ENCODE peak calls at places on chromosomes 2 and 18, in six cellular contexts. F is Calu3; D is neural progenitor cell; J is activated CD8-positive, alpha-beta T cell treated with anti-CD3 and anti-CD28 coated beads for 36 hours; M is fibroblast of lung; Y is choroid plexus epithelial cell. T is an unnamed sample.

GRCh38 chr2:33602216-33602830 is 3.2 kb upstream of the FAM98A start:
- DNase-seq in J (no peak), Y (no peak), D (no peak), F (no peak), M (no peak), T (no peak)

GRCh38 chr2:127707890-127708648 is 6.8 kb downstream of the SFT2D3 start:
- DNase-seq in F (no peak), D (no peak), M (peak), J (no peak), Y (peak), T (no peak)

GRCh38 chr2:98637401-98638144 is 29.2 kb downstream of the UNC50 start:
- DNase-seq in D (no peak), J (peak), M (no peak), F (no peak), Y (no peak), T (peak)

GRCh38 chr2:220000080-220000479 is 372.6 kb downstream of the SLC4A3 start:
- DNase-seq in F (no peak), D (no peak), J (no peak), Y (peak), M (peak), T (no peak)

GRCh38 chr18:6920099-6920955 is 190.8 kb downstream of the ARHGAP28 start:
- DNase-seq in D (peak), Y (peak), J (peak), F (peak), M (peak), T (peak)

GRCh38 chr18:12754511-12754910 is 51.7 kb downstream of the PSMG2 start:
- DNase-seq in M (no peak), J (no peak), D (no peak), Y (no peak), F (no peak), T (no peak)

GRCh38 chr18:13191779-13192178 is 26.8 kb upstream of the LDLRAD4 start:
- DNase-seq in Y (peak), J (no peak), F (peak), M (no peak), D (no peak), T (no peak)

GRCh38 chr2:237482485-237482884 is 4.6 kb upstream of the MLPH start:
- DNase-seq in Y (peak), M (peak), J (no peak), D (no peak), F (peak), T (no peak)

GRCh38 chr2:98311771-98312545 is 34.3 kb upstream of the CNGA3 start:
- DNase-seq in J (peak), F (no peak), Y (no peak), D (no peak), M (no peak), T (no peak)

GRCh38 chr2:98545591-98545990 is 62.7 kb downstream of the COA5 start:
- DNase-seq in Y (no peak), J (no peak), F (no peak), D (no peak), M (no peak), T (no peak)

GRCh38 chr2:236237468-236238190 is 26.6 kb downstream of the ASB18 start:
- DNase-seq in F (no peak), Y (no peak), J (no peak), D (peak), M (no peak), T (no peak)

GRCh38 chr2:136238552-136239346 is 120.8 kb upstream of the CXCR4 start:
- DNase-seq in J (peak), M (peak), F (no peak), D (peak), Y (peak), T (peak)

GRCh38 chr2:3180082-3180908 is 197.3 kb downstream of the EIPR1 start:
- DNase-seq in D (no peak), F (no peak), M (no peak), J (no peak), Y (no peak), T (no peak)

GRCh38 chr2:19580830-19581229 is 222.4 kb upstream of the OSR1 start:
- DNase-seq in Y (peak), J (no peak), F (no peak), M (peak), D (no peak), T (no peak)

GRCh38 chr2:131557558-131558321 is 30.1 kb downstream of the CCDC74A start:
- DNase-seq in J (no peak), F (no peak), D (no peak), M (no peak), Y (no peak), T (no peak)

GRCh38 chr2:134137182-134137595 is 116.7 kb upstream of the MGAT5 start:
- DNase-seq in Y (peak), J (peak), M (peak), F (peak), D (no peak), T (no peak)

GRCh38 chr2:212387146-212387545 is 151.5 kb downstream of the ERBB4 start:
- DNase-seq in D (no peak), M (no peak), F (no peak), Y (no peak), J (no peak), T (no peak)

GRCh38 chr2:102005989-102006885 is 14.5 kb downstream of the IL1R2 start:
- DNase-seq in F (peak), D (peak), Y (peak), J (peak), M (peak), T (peak)

GRCh38 chr2:204473224-204473623 is 72.1 kb upstream of the PARD3B start:
- DNase-seq in D (no peak), M (no peak), F (no peak), J (no peak), Y (no peak), T (no peak)

GRCh38 chr18:23661735-23662308 is 889 bp downstream of the ANKRD29 start:
- DNase-seq in F (no peak), Y (no peak), M (no peak), J (no peak), D (no peak), T (no peak)

GRCh38 chr2:67485431-67485830 is 88.3 kb downstream of the ETAA1 start:
- DNase-seq in F (no peak), J (no peak), D (no peak), M (no peak), Y (peak), T (no peak)

GRCh38 chr18:46220116-46220515 is 115.9 kb downstream of the HAUS1 start:
- DNase-seq in D (no peak), Y (peak), J (no peak), M (peak), F (no peak), T (no peak)

GRCh38 chr2:3839489-3839888 is 136.1 kb downstream of the DCDC2C start:
- DNase-seq in D (peak), Y (peak), F (no peak), M (peak), J (no peak), T (no peak)

GRCh38 chr18:56314396-56314795 is 324.0 kb downstream of the TXNL1 start:
- DNase-seq in F (no peak), Y (no peak), J (no peak), D (no peak), M (peak), T (no peak)

GRCh38 chr18:57437782-57438668 is 2.9 kb downstream of the ONECUT2 start:
- DNase-seq in Y (peak), D (peak), F (peak), J (peak), M (peak), T (peak)
- TF ChIP-seq CTCF in Y (peak), D (peak), F (peak), J (peak), M (no peak), T (peak)

GRCh38 chr2:205904873-205905272 is 181.1 kb downstream of the INO80D start:
- DNase-seq in D (no peak), Y (no peak), F (no peak), M (no peak), J (no peak), T (no peak)

GRCh38 chr2:205906419-205906818 is 179.6 kb downstream of the INO80D start:
- DNase-seq in D (no peak), Y (no peak), M (no peak), F (no peak), J (no peak), T (no peak)

GRCh38 chr2:205902899-205903236 is 183.1 kb downstream of the INO80D start:
- DNase-seq in D (no peak), F (no peak), Y (no peak), J (no peak), M (no peak), T (no peak)

GRCh38 chr2:205902041-205902898 is 183.7 kb downstream of the INO80D start:
- DNase-seq in D (no peak), Y (peak), F (no peak), M (peak), J (no peak), T (no peak)

GRCh38 chr2:205903549-205904129 is 182.3 kb downstream of the INO80D start:
- DNase-seq in Y (peak), J (peak), M (no peak), D (peak), F (peak), T (peak)
- TF ChIP-seq CTCF in Y (peak), J (no peak), M (peak), D (peak), F (peak), T (peak)

DNA sequence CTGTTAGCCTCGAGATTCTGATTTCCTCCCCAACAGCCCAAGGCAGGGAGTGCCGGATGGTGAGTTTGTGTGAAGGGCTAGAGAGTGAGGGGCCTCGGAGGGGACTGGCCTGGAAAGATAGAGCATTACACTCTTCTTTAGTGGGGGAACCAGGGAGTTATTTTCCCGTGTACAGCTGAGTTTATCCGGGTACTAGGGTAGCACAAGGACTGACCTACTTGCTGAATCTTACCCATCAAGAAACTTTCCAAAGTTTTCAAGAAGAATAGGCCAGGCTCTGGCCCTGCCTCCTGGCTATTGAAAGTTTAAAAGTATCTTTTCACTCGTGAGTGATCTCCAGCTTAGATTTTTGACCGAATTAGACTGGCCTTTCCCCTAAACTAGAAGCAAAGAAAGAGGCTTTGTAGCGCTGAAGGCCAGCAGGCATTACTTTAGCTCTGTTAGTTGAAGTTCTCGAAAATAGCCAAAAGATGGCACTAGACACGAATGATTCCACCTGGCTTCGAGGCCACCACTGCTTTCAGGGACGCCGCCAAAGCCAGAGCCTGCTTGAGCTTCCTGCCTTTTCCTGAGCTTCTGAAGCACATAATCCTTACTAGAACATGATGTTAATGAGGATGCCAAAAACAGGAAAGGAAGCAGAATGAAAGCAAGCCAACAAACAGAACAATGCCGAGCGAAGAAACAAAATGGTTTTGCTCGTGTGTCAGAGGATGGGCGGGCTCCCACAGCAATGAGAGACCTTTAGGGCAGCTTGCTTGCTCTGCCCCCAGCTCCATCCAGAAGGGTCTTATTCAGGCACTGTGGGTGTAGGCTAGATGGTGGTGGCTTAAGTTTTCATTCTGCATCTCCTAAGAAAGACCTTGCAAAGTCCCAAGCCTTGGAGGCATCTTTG is 55.8 kb downstream of the TSN start:
- DNase-seq in F (peak), D (peak), J (peak), M (peak), Y (peak), T (peak)
- TF ChIP-seq CTCF in F (peak), D (peak), J (peak), M (peak), Y (peak), T (peak)

GRCh38 chr2:231489990-231490389 is 25.7 kb upstream of the NCL start:
- DNase-seq in F (no peak), J (peak), D (no peak), M (no peak), Y (peak), T (no peak)
- TF ChIP-seq CTCF in F (no peak), J (peak), D (peak), M (peak), Y (peak), T (peak)

DNA sequence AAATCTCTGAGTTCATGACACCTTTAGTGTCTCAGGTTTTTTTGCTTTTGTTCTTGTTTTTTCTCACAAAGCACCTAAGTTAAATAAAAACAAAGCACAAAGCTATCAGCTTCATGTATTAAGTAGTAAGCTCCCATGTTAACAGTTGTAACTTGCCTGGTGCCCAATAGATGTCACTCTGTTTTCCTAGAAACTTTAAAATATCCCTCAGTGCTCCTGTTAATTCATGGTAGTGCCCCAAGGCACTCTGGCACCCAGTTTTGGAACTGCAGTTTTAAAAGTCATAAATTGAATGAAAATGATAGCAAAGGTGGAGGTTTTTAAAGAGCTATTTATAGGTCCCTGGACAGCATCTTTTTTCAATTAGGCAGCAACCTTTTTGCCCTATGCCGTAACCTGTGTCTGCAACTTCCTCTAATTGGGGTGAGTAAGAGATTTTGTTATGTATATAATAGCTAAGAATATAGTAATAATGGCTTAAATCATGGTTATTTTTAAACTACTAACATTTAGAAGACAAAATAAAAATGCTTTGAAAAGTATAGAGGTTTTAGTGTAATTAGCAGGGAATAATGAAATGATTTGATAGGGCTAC is 555.0 kb upstream of the TMEFF2 start:
- DNase-seq in D (peak), M (no peak), J (no peak), F (no peak), Y (peak), T (no peak)
- TF ChIP-seq CTCF in D (peak), M (no peak), J (no peak), F (peak), Y (no peak), T (no peak)

DNA sequence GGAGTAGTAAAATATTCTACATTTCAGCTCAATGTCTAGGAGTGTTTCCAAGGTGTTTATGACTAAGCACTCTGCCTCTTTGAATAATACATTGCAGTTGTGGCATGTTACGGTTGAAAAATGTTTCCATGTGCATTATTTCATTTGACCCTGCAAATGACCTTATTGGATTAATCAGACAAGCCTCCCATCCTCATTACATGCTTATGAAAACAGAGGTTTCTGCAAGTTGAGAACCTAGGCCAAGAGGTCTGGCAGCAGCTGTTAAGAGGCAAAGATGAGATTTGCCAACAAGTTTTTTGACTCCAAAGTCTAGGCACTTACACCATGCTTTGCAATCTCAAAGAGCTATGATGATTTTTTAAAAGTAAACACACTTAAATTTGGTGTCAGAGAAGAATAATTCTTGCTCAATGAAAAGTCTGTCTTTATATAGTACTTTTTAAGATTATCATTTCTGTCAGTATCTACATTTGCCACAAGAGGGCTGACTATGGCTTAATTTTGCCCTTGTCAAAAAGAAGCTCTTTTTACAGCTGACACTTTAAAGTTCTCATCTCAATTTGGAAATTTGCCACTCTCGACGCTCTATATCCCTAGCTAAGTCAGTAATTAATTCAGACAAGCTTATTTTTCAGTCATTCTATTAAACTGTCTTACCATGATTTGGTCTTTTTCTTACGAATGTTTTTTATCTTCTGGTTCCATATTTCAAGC is 260.6 kb downstream of the PAX3 start:
- DNase-seq in M (peak), F (no peak), D (no peak), J (no peak), Y (peak), T (no peak)
- TF ChIP-seq CTCF in M (peak), F (peak), D (peak), J (no peak), Y (peak), T (peak)

DNA sequence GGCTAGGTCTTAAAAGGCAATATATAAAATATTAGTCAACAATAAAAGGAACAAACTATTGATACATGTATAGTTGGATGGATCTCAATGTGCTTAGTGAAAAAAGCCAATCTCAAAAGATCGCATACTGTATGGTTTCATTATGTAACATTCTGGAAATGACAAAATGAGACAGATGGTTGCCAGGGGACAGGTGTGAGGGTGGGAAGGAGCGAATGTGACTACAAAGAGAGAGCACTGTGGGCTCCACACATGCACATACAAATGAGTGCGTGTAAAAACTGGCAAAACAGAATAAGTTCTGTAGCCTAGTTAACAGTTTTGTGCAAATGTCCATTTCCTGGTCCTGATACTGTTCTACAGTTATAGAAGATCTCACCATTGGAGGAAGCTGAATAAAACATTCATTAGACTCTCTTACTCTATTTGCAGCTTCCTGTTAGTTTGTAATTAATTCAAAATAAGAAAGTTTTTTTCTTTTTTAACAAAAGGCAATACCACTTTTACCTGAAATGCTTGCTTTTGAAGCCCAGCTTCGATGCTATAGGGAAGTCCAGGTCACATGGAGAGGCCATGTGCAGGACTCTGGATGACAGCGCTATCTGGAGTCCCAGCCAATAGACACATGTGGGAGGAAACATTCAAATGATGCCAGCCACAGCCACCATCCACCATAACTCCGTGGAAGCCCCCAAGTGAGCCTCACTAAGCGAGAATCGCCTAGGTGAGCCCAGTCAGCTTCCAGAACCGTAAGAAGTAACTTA is 21.0 kb upstream of the C2orf80 start:
- DNase-seq in Y (no peak), F (no peak), M (no peak), J (no peak), D (no peak), T (no peak)
- TF ChIP-seq CTCF in Y (no peak), F (no peak), M (no peak), J (no peak), D (no peak), T (no peak)

GRCh38 chr2:46147626-46148368 is 149.4 kb upstream of the EPAS1 start:
- DNase-seq in M (no peak), J (no peak), D (no peak), Y (no peak), F (no peak), T (no peak)

GRCh38 chr2:46145840-46146239 is 151.4 kb upstream of the EPAS1 start:
- DNase-seq in M (no peak), Y (no peak), F (no peak), D (no peak), J (no peak), T (no peak)

GRCh38 chr2:46146866-46147502 is 150.2 kb upstream of the EPAS1 start:
- DNase-seq in J (no peak), D (no peak), Y (no peak), M (no peak), F (no peak), T (no peak)

GRCh38 chr2:46150445-46150970 is 146.7 kb upstream of the EPAS1 start:
- DNase-seq in Y (no peak), M (no peak), F (no peak), D (no peak), J (peak), T (no peak)

DNA sequence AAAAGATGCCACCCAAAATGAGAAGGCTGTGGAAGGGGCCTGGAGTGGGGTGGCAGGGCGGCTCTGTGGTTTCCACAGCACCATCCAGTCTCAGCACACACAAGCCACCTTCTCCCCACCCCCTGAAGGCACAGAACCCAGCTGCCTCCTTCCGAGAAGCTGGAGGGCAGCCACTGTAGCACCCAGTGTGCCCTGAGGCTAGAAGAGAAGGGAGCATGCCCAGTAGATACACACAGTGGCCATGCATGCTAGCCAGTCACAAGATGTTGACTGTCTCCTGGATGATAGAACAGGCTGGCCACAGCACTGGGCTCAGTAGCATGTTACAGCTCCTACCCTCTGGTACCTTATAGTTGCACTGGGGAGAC is 148.9 kb upstream of the EPAS1 start:
- DNase-seq in J (no peak), M (no peak), Y (no peak), D (no peak), F (no peak), T (no peak)
- TF ChIP-seq CTCF in J (no peak), M (no peak), Y (no peak), D (no peak), F (no peak), T (no peak)

T was measured in GM13977.